ENCODE peak calls at places on chromosome 15, in seven cellular contexts. B is hypothalamus, D is progenitor cell of endocrine pancreas, R is IMR-90, Z is Peyer's patch, T is sciatic nerve, A is kidney glomerular epithelial cell. K is an unnamed sample.

GRCh38 chr15:71789616-71790015 is 20.7 kb upstream of the NR2E3 start:
- DNase-seq in B (no peak), D (no peak), R (no peak), Z (no peak), T (no peak), A (no peak), K (no peak)

GRCh38 chr15:81380203-81380602 is 6.2 kb upstream of the TMC3 start:
- DNase-seq in B (no peak), D (no peak), R (no peak), Z (no peak), T (no peak), A (no peak), K (no peak)

GRCh38 chr15:91864669-91865068 is 11.2 kb downstream of the SLCO3A1 start:
- DNase-seq in B (no peak), D (no peak), R (no peak), Z (no peak), T (no peak), A (no peak), K (no peak)

GRCh38 chr15:40272713-40273056 is 10.2 kb downstream of the ANKRD63 start:
- DNase-seq in B (no peak), D (no peak), R (no peak), Z (no peak), T (no peak), A (no peak), K (no peak)

GRCh38 chr15:48366574-48367312 is 35.5 kb downstream of the DUT start:
- DNase-seq in B (no peak), D (no peak), R (no peak), Z (no peak), T (no peak), A (no peak), K (no peak)

GRCh38 chr15:69298697-69299441 is at the start of gene PAQR5:
- DNase-seq in B (no peak), D (peak), R (no peak), Z (peak), T (no peak), A (no peak), K (peak)

GRCh38 chr15:67180514-67181191 is 73.8 kb downstream of the AAGAB start:
- DNase-seq in B (no peak), D (no peak), R (no peak), Z (no peak), T (peak), A (no peak), K (peak)

GRCh38 chr15:101003706-101004105 is 84.5 kb downstream of the LRRK1 start:
- DNase-seq in B (no peak), D (no peak), R (no peak), Z (no peak), T (peak), A (no peak), K (peak)

GRCh38 chr15:98562361-98562791 is 86.0 kb upstream of the IGF1R start:
- DNase-seq in B (no peak), D (no peak), R (no peak), Z (no peak), T (no peak), A (no peak), K (peak)

GRCh38 chr15:90873998-90874605 is 5.7 kb downstream of the FURIN start:
- DNase-seq in B (no peak), D (peak), R (no peak), Z (no peak), T (no peak), A (peak), K (no peak)

GRCh38 chr15:62241135-62241770 is 76.2 kb upstream of the C2CD4B start:
- DNase-seq in B (no peak), D (no peak), R (no peak), Z (no peak), T (no peak), A (no peak), K (no peak)

GRCh38 chr15:75230524-75231371 is 27.4 kb upstream of the GOLGA6C start:
- DNase-seq in B (no peak), D (no peak), R (no peak), Z (peak), T (no peak), A (no peak), K (peak)

K was measured in posterior vena cava.